ENCODE peak calls at places on chromosome 21, in five cellular contexts. O is neural progenitor cell, B is astrocyte of the cerebellum, M is thoracic aorta, R is suprapubic skin. J is an unnamed sample.
A peak's percentile ranks its signal among the peaks of the same experiment; 100 is the strongest.

GRCh38 chr21:28237661-28238060 is 755.0 kb downstream of the LTN1 start:
- DNase-seq in R (no peak), O (no peak), B (no peak), M (no peak), J (no peak)

GRCh38 chr21:42527127-42527488 is 13.5 kb downstream of the SLC37A1 start:
- DNase-seq in M (no peak), B (no peak), O (no peak), R (peak; percentile 62), J (no peak)

GRCh38 chr21:39681257-39681656 is 63.7 kb upstream of the IGSF5 start:
- DNase-seq in R (no peak), O (no peak), M (no peak), B (no peak), J (peak; percentile 77)

GRCh38 chr21:42524341-42525227 is 10.9 kb downstream of the SLC37A1 start:
- DNase-seq in O (peak; percentile 75), M (peak; percentile 41), B (peak; percentile 92), R (peak; percentile 84), J (peak; percentile 10)

GRCh38 chr21:33199516-33200217 is 30.1 kb upstream of the IFNAR2 start:
- DNase-seq in O (peak; percentile 85), M (peak; percentile 74), R (peak; percentile 82), B (peak; percentile 94), J (peak; percentile 79)

GRCh38 chr21:42534361-42534900 is 20.8 kb downstream of the SLC37A1 start:
- DNase-seq in B (no peak), O (no peak), M (no peak), R (peak; percentile 63), J (no peak)

GRCh38 chr21:27171704-27172103 is 204.8 kb upstream of the ADAMTS5 start:
- DNase-seq in R (no peak), B (no peak), O (no peak), M (no peak), J (no peak)

GRCh38 chr21:14711287-14711686 is 165.2 kb upstream of the SAMSN1 start:
- DNase-seq in B (no peak), R (no peak), O (no peak), M (no peak), J (no peak)

GRCh38 chr21:39866093-39866492 is 1.1 kb upstream of the PCP4 start:
- DNase-seq in B (no peak), M (no peak), R (no peak), O (no peak), J (no peak)

GRCh38 chr21:33477066-33477465 is 2.7 kb downstream of the TMEM50B start:
- DNase-seq in B (no peak), R (no peak), M (no peak), O (no peak), J (no peak)

GRCh38 chr21:43364851-43365424 is 62.0 kb downstream of the SIK1 start:
- DNase-seq in O (no peak), R (no peak), B (no peak), M (no peak), J (no peak)

GRCh38 chr21:26811031-26811430 is 34.2 kb downstream of the ADAMTS1 start:
- DNase-seq in R (no peak), M (no peak), B (no peak), O (no peak), J (no peak)

GRCh38 chr21:42513985-42514882 is 582 bp downstream of the SLC37A1 start:
- DNase-seq in O (peak; percentile 61), R (no peak), M (no peak), B (no peak), J (no peak)

GRCh38 chr21:21907271-21907670 is 909.1 kb downstream of the NCAM2 start:
- DNase-seq in M (no peak), R (no peak), O (no peak), B (peak; percentile 58), J (no peak)

GRCh38 chr21:28177008-28177603 is 815.6 kb downstream of the LTN1 start:
- DNase-seq in R (no peak), M (no peak), O (no peak), B (no peak), J (no peak)

GRCh38 chr21:33402011-33402979 is 918 bp upstream of the IFNGR2 start:
- DNase-seq in R (peak; percentile 87), O (peak; percentile 59), M (no peak), B (no peak), J (no peak)

GRCh38 chr21:21200103-21200938 is 202.1 kb downstream of the NCAM2 start:
- DNase-seq in B (peak; percentile 95), O (no peak), M (peak; percentile 36), R (peak; percentile 67), J (peak; percentile 57)

GRCh38 chr21:43340491-43341348 is 86.2 kb downstream of the SIK1 start:
- DNase-seq in B (peak; percentile 59), O (no peak), M (no peak), R (no peak), J (peak; percentile 45)

GRCh38 chr21:15495965-15496364 is 233.8 kb upstream of the USP25 start:
- DNase-seq in R (no peak), M (no peak), O (no peak), B (no peak), J (no peak)

GRCh38 chr21:25809013-25809412 is 74.2 kb downstream of the GABPA start:
- DNase-seq in R (no peak), M (no peak), O (no peak), B (no peak), J (peak; percentile 5)

GRCh38 chr21:29311802-29312201 is 13.1 kb downstream of the BACH1 start:
- DNase-seq in M (no peak), B (no peak), O (no peak), R (no peak), J (no peak)

GRCh38 chr21:25506887-25507286 is 100.4 kb downstream of the MRPL39 start:
- DNase-seq in O (no peak), R (no peak), M (no peak), B (no peak), J (no peak)

GRCh38 chr21:33817663-33818433 is 97.8 kb downstream of the ATP5PO start:
- DNase-seq in O (peak; percentile 42), M (no peak), B (no peak), R (no peak), J (no peak)

GRCh38 chr21:16419188-16419874 is 689.5 kb downstream of the USP25 start:
- DNase-seq in B (peak; percentile 91), R (peak; percentile 68), M (peak; percentile 47), O (peak; percentile 3), J (no peak)

GRCh38 chr21:14120091-14120734 is 90.5 kb downstream of the LIPI start:
- DNase-seq in B (no peak), M (no peak), O (peak; percentile 59), R (no peak), J (no peak)

GRCh38 chr21:31611445-31611844 is 48.0 kb upstream of the SOD1 start:
- DNase-seq in B (no peak), M (no peak), O (no peak), R (no peak), J (no peak)

GRCh38 chr21:45102391-45102932 is 28.1 kb downstream of the ADARB1 start:
- DNase-seq in M (no peak), O (no peak), B (no peak), R (no peak), J (peak; percentile 55)
- TF ChIP-seq CTCF in M (peak; percentile 52), O (peak; percentile 13), B (no peak), R (peak; percentile 31), J (peak; percentile 37)

GRCh38 chr21:45128613-45129226 is 54.3 kb downstream of the ADARB1 start:
- DNase-seq in M (no peak), R (no peak), B (peak; percentile 36), O (peak; percentile 81), J (no peak)

GRCh38 chr21:45132841-45133573 is 58.6 kb downstream of the ADARB1 start:
- DNase-seq in M (no peak), R (no peak), B (no peak), O (no peak), J (no peak)

GRCh38 chr21:45130324-45130774 is 56.0 kb downstream of the ADARB1 start:
- DNase-seq in O (no peak), B (peak; percentile 48), M (no peak), R (no peak), J (no peak)

GRCh38 chr21:45129231-45129923 is 55.0 kb downstream of the ADARB1 start:
- DNase-seq in R (no peak), M (no peak), B (no peak), O (no peak), J (no peak)

GRCh38 chr21:45131537-45131999 is 57.2 kb downstream of the ADARB1 start:
- DNase-seq in B (no peak), R (no peak), M (no peak), O (no peak), J (no peak)
- H3K4me3 ChIP-seq in B (no peak overlapping the region), R (no peak overlapping the region), M (no peak overlapping the region), O (no peak overlapping the region), J (no peak overlapping the region)

GRCh38 chr21:38170283-38170682 is 86.5 kb upstream of the KCNJ15 start:
- DNase-seq in B (no peak), R (no peak), M (no peak), O (peak; percentile 59), J (no peak)
- TF ChIP-seq CTCF in B (peak; percentile 51), R (peak; percentile 24), M (peak; percentile 31), O (peak; percentile 56), J (peak; percentile 66)

DNA sequence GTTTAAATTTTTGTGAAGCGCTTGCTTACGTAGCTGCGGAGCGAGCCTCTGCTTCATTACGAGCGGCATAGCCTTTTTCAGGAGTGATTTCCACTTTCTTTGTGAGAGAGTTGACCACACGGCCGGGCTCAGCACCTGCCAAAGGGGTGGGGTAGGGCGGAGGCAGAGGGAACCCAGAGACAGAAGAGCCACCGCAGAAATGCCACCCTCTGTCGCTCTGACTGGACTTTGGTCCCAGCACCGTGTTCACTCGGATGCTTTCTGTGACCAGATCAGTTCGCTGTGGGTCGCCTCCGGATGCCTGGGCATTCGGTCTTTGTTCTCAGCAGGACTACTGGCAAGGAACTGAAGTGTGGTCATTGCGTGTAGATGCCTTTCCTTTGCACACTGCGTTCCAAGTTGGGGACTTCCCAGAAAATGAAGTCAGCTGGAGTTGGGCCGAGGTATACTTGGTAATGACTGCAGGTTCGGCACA is 897 bp downstream of the CHODL start:
- DNase-seq in B (peak; percentile 37), R (no peak), M (no peak), O (peak; percentile 59), J (no peak)
- H3K4me3 ChIP-seq in B (peak overlapping the region; percentile 48), R (peak overlapping the region; percentile 46), M (peak overlapping the region; percentile 67), O (peak overlapping the region; percentile 57), J (no peak overlapping the region)

DNA sequence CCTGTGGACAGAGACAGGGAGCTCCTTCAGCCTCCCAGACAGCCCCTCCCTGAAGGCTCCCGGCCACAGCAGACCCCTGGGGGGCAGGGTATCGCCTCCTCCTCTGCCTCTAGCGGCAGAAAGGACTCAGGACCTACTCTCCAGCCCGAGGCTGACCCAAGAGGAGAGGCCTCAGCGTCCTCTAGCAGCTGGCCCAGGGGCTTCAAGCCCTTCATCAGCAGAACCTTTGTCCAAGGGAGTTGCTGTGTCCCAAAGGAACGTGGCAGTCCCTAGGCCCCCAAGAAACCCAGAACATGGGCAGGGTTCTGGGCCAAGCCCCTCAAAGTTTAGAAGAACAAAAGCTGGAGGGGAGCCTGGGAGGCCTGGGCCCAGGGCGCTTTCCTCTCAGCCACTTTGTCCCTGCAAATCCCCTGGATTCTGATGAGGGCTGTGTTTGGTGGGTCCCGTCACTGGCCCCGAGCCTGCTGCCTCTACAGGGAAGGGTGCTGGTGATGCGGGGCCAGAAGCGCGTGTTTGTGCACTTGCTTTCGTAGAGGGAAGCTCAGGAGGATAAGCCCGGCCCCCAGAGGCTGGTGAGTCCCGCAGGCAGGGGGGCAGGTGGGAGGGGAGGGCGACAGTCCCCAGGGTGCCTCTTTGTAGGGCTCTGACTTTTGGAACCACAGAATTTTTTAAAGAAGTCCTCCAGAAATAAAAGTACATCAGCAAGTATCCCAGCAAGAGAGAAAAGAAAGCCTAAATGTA is 13.3 kb downstream of the ITGB2 start:
- DNase-seq in R (no peak), M (no peak), O (no peak), B (no peak), J (no peak)
- TF ChIP-seq CTCF in R (no peak), M (no peak), O (peak; percentile 14), B (no peak), J (no peak)

J was measured in AG09309.